ENCODE peak calls at places on chromosome 14, in seven cellular contexts. S, E, W, N, K, Y and L are unnamed samples.

GRCh38 chr14:43595373-43595772 is 911.7 kb downstream of the FSCB start:
- DNase-seq in S (no peak), E (no peak), W (no peak), N (no peak), K (no peak), Y (no peak), L (no peak)

GRCh38 chr14:61511558-61511924 is 183.8 kb upstream of the HIF1A start:
- DNase-seq in S (no peak), E (no peak), W (peak), N (no peak), K (no peak), Y (no peak), L (no peak)

GRCh38 chr14:69543341-69544249 is 31.1 kb downstream of the CCDC177 start:
- DNase-seq in S (peak), E (peak), W (peak), N (peak), K (peak), Y (no peak), L (peak)

GRCh38 chr14:28301179-28301578 is 465.4 kb upstream of the FOXG1 start:
- DNase-seq in S (no peak), E (no peak), W (no peak), N (no peak), K (no peak), Y (no peak), L (no peak)

GRCh38 chr14:85437143-85437542 is 92.8 kb upstream of the FLRT2 start:
- DNase-seq in S (no peak), E (no peak), W (peak), N (no peak), K (peak), Y (peak), L (no peak)

GRCh38 chr14:22487401-22487800 is 101.6 kb downstream of the DAD1 start:
- DNase-seq in S (no peak), E (no peak), W (no peak), N (no peak), K (no peak), Y (no peak), L (no peak)

GRCh38 chr14:101761881-101762529 is 496 bp downstream of the PPP2R5C start:
- DNase-seq in S (peak), E (no peak), W (peak), N (no peak), K (no peak), Y (no peak), L (no peak)

GRCh38 chr14:67943947-67944346 is 124.4 kb downstream of the RAD51B start:
- DNase-seq in S (peak), E (peak), W (peak), N (peak), K (peak), Y (peak), L (peak)

GRCh38 chr14:81165188-81165587 is 55.6 kb downstream of the GTF2A1 start:
- DNase-seq in S (no peak), E (no peak), W (no peak), N (no peak), K (no peak), Y (peak), L (no peak)

GRCh38 chr14:30655658-30656057 is 33.5 kb downstream of the SCFD1 start:
- DNase-seq in S (no peak), E (no peak), W (no peak), N (no peak), K (no peak), Y (no peak), L (no peak)

GRCh38 chr14:106442857-106443256 is 916.5 kb downstream of the TMEM121 start:
- DNase-seq in S (peak), E (no peak), W (no peak), N (no peak), K (no peak), Y (no peak), L (no peak)

GRCh38 chr14:49692191-49692757 is 646 bp upstream of the KLHDC1 start:
- DNase-seq in S (no peak), E (no peak), W (no peak), N (no peak), K (peak), Y (no peak), L (no peak)

GRCh38 chr14:61477845-61478438 is 156.6 kb downstream of the PRKCH start:
- DNase-seq in S (peak), E (no peak), W (peak), N (peak), K (peak), Y (no peak), L (no peak)

GRCh38 chr14:101175731-101176534 is 272.4 kb upstream of the RTL1 start:
- DNase-seq in S (no peak), E (no peak), W (no peak), N (no peak), K (no peak), Y (no peak), L (no peak)

GRCh38 chr14:96184737-96185136 is 19.9 kb upstream of the BDKRB2 start:
- DNase-seq in S (no peak), E (no peak), W (no peak), N (no peak), K (no peak), Y (no peak), L (no peak)

GRCh38 chr14:64671591-64671990 is 32.6 kb upstream of the PLEKHG3 start:
- DNase-seq in S (no peak), E (no peak), W (peak), N (no peak), K (peak), Y (peak), L (peak)
- TF ChIP-seq CTCF in S (peak), E (peak), W (peak), N (peak), K (peak), Y (peak), L (peak)

GRCh38 chr14:58297412-58297761 is 968 bp upstream of the ARID4A start:
- DNase-seq in S (no peak), E (peak), W (no peak), N (no peak), K (peak), Y (no peak), L (no peak)

GRCh38 chr14:58296731-58297130 is 1.6 kb upstream of the ARID4A start:
- DNase-seq in S (no peak), E (no peak), W (peak), N (no peak), K (peak), Y (no peak), L (no peak)

GRCh38 chr14:58298477-58298879 is at the start of gene ARID4A:
- DNase-seq in S (no peak), E (peak), W (no peak), N (peak), K (no peak), Y (no peak), L (no peak)

GRCh38 chr14:58298880-58299664 is 717 bp downstream of the ARID4A start:
- DNase-seq in S (peak), E (peak), W (peak), N (peak), K (no peak), Y (no peak), L (no peak)

GRCh38 chr14:58297762-58298476 is 436 bp upstream of the ARID4A start:
- DNase-seq in S (peak), E (peak), W (peak), N (peak), K (peak), Y (peak), L (peak)
- TF ChIP-seq CTCF in S (no peak), E (no peak), W (no peak), N (no peak), K (no peak), Y (peak), L (no peak)

GRCh38 chr14:21234112-21234511 is 35.1 kb downstream of the HNRNPC start:
- DNase-seq in S (no peak), E (no peak), W (peak), N (no peak), K (peak), Y (no peak), L (no peak)

GRCh38 chr14:21229821-21230220 is 39.4 kb downstream of the HNRNPC start:
- DNase-seq in S (no peak), E (no peak), W (no peak), N (no peak), K (no peak), Y (no peak), L (no peak)

GRCh38 chr14:21236948-21237797 is 32.1 kb downstream of the HNRNPC start:
- DNase-seq in S (no peak), E (no peak), W (no peak), N (no peak), K (no peak), Y (no peak), L (no peak)

GRCh38 chr14:21231020-21231652 is 38.1 kb downstream of the HNRNPC start:
- DNase-seq in S (no peak), E (no peak), W (no peak), N (no peak), K (no peak), Y (no peak), L (no peak)

GRCh38 chr14:21233457-21234076 is 35.7 kb downstream of the HNRNPC start:
- DNase-seq in S (no peak), E (no peak), W (no peak), N (no peak), K (peak), Y (peak), L (no peak)
- TF ChIP-seq CTCF in S (no peak), E (no peak), W (peak), N (no peak), K (peak), Y (peak), L (peak)

DNA sequence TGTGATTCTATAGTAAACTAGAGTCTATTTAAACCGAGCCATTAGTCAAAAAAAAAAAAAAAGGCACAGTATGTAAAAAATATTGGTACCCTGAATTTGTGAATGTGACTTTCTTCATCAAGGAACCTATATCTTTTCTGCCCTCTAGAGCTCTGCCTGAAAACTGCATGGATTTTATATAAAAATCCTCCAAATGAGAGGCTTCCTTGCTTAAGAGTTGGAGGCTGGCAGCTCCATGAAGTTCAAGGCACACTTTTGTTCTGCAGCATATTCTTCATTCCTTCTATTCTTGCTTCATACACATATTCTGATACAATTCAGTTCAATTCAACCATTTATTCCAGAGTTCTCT is 23.1 kb upstream of the NKX2-8 start:
- DNase-seq in S (no peak), E (no peak), W (peak), N (no peak), K (peak), Y (peak), L (no peak)
- TF ChIP-seq CTCF in S (no peak), E (no peak), W (peak), N (no peak), K (no peak), Y (no peak), L (peak)

GRCh38 chr14:105201156-105201927 is 20.2 kb upstream of the NUDT14 start:
- DNase-seq in S (no peak), E (no peak), W (no peak), N (no peak), K (no peak), Y (no peak), L (no peak)
- TF ChIP-seq CTCF in S (peak), E (no peak), W (peak), N (no peak), K (peak), Y (peak), L (no peak)

DNA sequence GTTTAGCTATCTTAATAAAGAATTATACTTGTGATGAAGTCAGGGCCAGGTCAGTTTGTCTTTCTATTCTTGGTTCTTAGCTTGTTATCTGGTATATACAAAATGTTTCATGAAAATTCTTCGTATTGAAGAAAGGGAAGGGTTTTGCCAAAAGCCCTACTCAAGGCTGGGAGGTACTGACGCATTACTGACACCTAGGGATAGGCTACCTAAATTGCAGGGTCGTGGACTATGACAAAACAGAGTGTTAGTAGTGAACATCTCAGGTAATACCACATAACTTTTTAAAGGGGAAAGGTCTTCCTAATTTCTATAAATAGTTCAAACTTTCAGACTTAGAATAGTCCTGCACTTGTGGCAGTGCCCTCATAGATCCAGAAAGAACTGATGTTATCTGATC is 246.3 kb downstream of the RGS6 start:
- DNase-seq in S (no peak), E (no peak), W (no peak), N (no peak), K (no peak), Y (no peak), L (no peak)
- TF ChIP-seq CTCF in S (no peak), E (no peak), W (no peak), N (no peak), K (no peak), Y (no peak), L (no peak)

GRCh38 chr14:24215495-24216344 is at the start of gene MDP1:
- DNase-seq in S (peak), E (peak), W (peak), N (peak), K (peak), Y (peak), L (peak)

GRCh38 chr14:24212924-24213865 is at the start of gene CHMP4A:
- DNase-seq in S (peak), E (peak), W (peak), N (peak), K (peak), Y (peak), L (peak)

GRCh38 chr14:24216345-24216699 is 456 bp upstream of the MDP1 start:
- DNase-seq in S (no peak), E (no peak), W (no peak), N (no peak), K (no peak), Y (no peak), L (no peak)

GRCh38 chr14:24211311-24211710 is 2.0 kb downstream of the CHMP4A start:
- DNase-seq in S (no peak), E (no peak), W (no peak), N (no peak), K (no peak), Y (no peak), L (no peak)

DNA sequence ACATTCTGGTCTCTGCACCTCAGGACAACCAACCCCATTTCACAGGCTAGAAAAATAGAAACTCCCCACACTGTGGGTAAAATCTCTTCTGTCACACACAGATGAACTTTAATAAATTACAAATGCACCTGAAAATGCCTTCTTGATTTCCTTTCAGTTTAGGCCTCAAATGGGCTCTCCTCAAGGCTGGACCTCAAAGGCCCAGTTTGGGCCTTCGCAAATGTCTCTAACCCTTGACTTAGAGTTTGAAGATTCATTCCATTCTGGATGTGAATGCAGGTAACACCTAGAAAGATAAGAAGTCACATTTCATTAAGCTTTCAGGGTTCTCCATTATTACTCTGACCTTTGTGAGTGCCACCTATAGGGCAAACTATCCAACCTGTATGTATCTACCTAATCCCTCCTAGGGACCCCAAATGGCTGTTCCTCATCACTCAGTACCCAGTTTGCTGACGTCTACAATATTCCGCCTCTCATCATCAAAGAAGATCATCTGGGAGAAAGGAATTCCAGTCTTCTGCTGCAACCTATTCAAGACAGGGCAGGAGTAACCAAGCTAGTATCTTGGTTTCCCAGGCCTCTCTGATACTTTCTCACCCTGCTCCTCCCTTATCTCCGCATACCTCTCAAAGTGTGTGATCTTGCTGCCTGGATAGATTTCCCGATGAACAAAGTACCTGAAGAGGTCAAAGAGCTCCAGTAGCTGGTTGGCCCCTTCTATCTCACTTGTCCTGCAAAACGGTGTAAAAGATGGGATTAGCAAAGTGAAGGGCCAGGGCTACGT is 771 bp upstream of the CHMP4A start:
- DNase-seq in S (no peak), E (no peak), W (no peak), N (no peak), K (no peak), Y (peak), L (no peak)
- TF ChIP-seq CTCF in S (no peak), E (no peak), W (no peak), N (no peak), K (no peak), Y (peak), L (no peak)

GRCh38 chr14:63276492-63277342 is 42.0 kb downstream of the GPHB5 start:
- DNase-seq in S (peak), E (peak), W (peak), N (no peak), K (peak), Y (peak), L (peak)
- TF ChIP-seq CTCF in S (peak), E (peak), W (peak), N (peak), K (peak), Y (peak), L (peak)